ENCODE peak calls at places on chromosome 12, in five cellular contexts. V, O, Q, T and M are unnamed samples.

GRCh38 chr12:65854629-65855028 is 30.3 kb downstream of the HMGA2 start:
- DNase-seq in V (no peak), O (no peak), Q (no peak), T (no peak), M (no peak)

GRCh38 chr12:22377731-22378496 is 43.4 kb upstream of the ST8SIA1 start:
- DNase-seq in V (peak; percentile 54), O (no peak), Q (no peak), T (no peak), M (no peak)

GRCh38 chr12:7937867-7938506 is 2.0 kb upstream of the SLC2A3 start:
- DNase-seq in V (peak; percentile 47), O (no peak), Q (no peak), T (no peak), M (no peak)

GRCh38 chr12:123917337-123917850 is 55.2 kb downstream of the CCDC92 start:
- DNase-seq in V (no peak), O (no peak), Q (no peak), T (no peak), M (no peak)

GRCh38 chr12:103783744-103784664 is 57.0 kb downstream of the NT5DC3 start:
- DNase-seq in V (no peak), O (no peak), Q (no peak), T (no peak), M (no peak)

GRCh38 chr12:106109168-106109910 is 29.4 kb downstream of the NUAK1 start:
- DNase-seq in V (peak; percentile 62), O (no peak), Q (no peak), T (no peak), M (no peak)

GRCh38 chr12:99521664-99522063 is 125.9 kb upstream of the GARIN6 start:
- DNase-seq in V (no peak), O (no peak), Q (no peak), T (no peak), M (no peak)

GRCh38 chr12:44405267-44405666 is 470.8 kb downstream of the NELL2 start:
- DNase-seq in V (no peak), O (peak; percentile 34), Q (no peak), T (no peak), M (no peak)

GRCh38 chr12:68530965-68531364 is 79.7 kb upstream of the RAP1B start:
- DNase-seq in V (peak; percentile 83), O (no peak), Q (peak; percentile 4), T (no peak), M (no peak)

GRCh38 chr12:27785882-27786570 is 6.0 kb upstream of the MANSC4 start:
- DNase-seq in V (peak; percentile 59), O (no peak), Q (no peak), T (no peak), M (no peak)

GRCh38 chr12:3447318-3447717 is 43.7 kb upstream of the PRMT8 start:
- DNase-seq in V (no peak), O (no peak), Q (no peak), T (no peak), M (no peak)

GRCh38 chr12:3199551-3200031 is 122.4 kb downstream of the TSPAN9 start:
- DNase-seq in V (peak; percentile 50), O (peak; percentile 69), Q (no peak), T (no peak), M (no peak)

GRCh38 chr12:64691793-64692583 is 67.2 kb downstream of the GNS start:
- DNase-seq in V (no peak), O (peak; percentile 51), Q (no peak), T (no peak), M (no peak)

GRCh38 chr12:93300611-93301021 is 77.1 kb upstream of the NUDT4 start:
- DNase-seq in V (no peak), O (no peak), Q (no peak), T (no peak), M (no peak)

GRCh38 chr12:3480744-3481143 is 10.3 kb upstream of the PRMT8 start:
- DNase-seq in V (no peak), O (no peak), Q (no peak), T (no peak), M (no peak)

GRCh38 chr12:84172823-84173424 is 739.7 kb downstream of the SLC6A15 start:
- DNase-seq in V (no peak), O (no peak), Q (no peak), T (no peak), M (no peak)

GRCh38 chr12:32336261-32336660 is 63.1 kb upstream of the FGD4 start:
- DNase-seq in V (no peak), O (no peak), Q (no peak), T (no peak), M (no peak)

GRCh38 chr12:27333311-27334009 is 824 bp downstream of the BMAL2 start:
- DNase-seq in V (no peak), O (peak; percentile 43), Q (no peak), T (peak; percentile 22), M (no peak)

GRCh38 chr12:123267991-123268843 is 3.4 kb downstream of the CDK2AP1 start:
- DNase-seq in V (no peak), O (no peak), Q (no peak), T (no peak), M (no peak)

GRCh38 chr12:90618606-90619005 is 336.4 kb downstream of the CCER1 start:
- DNase-seq in V (no peak), O (no peak), Q (no peak), T (no peak), M (no peak)

GRCh38 chr12:55930771-55931316 is at the start of gene DGKA:
- DNase-seq in V (peak; percentile 84), O (peak; percentile 52), Q (no peak), T (peak; percentile 78), M (no peak)

GRCh38 chr12:26317942-26318565 is 122.7 kb downstream of the SSPN start:
- DNase-seq in V (peak; percentile 47), O (no peak), Q (no peak), T (no peak), M (no peak)

GRCh38 chr12:24244801-24245200 is 295.3 kb upstream of the SOX5 start:
- DNase-seq in V (no peak), O (no peak), Q (no peak), T (no peak), M (no peak)

GRCh38 chr12:12890492-12890814 is 909 bp upstream of the GPRC5A start:
- DNase-seq in V (peak; percentile 43), O (no peak), Q (no peak), T (no peak), M (no peak)

GRCh38 chr12:75721231-75721641 is 209.8 kb upstream of the KRR1 start:
- DNase-seq in V (peak; percentile 41), O (no peak), Q (no peak), T (no peak), M (no peak)

GRCh38 chr12:84397846-84398245 is 514.8 kb downstream of the SLC6A15 start:
- DNase-seq in V (no peak), O (no peak), Q (no peak), T (no peak), M (no peak)

GRCh38 chr12:15608931-15609330 is 180.3 kb downstream of the EPS8 start:
- DNase-seq in V (no peak), O (no peak), Q (no peak), T (no peak), M (no peak)

GRCh38 chr12:27999521-27999920 is 27.0 kb upstream of the PTHLH start:
- DNase-seq in V (peak; percentile 51), O (no peak), Q (no peak), T (no peak), M (no peak)

GRCh38 chr12:1474059-1474537 is 120.3 kb downstream of the FBXL14 start:
- DNase-seq in V (peak; percentile 86), O (no peak), Q (peak; percentile 36), T (no peak), M (no peak)

GRCh38 chr12:104520242-104520900 is 63.6 kb downstream of the CHST11 start:
- DNase-seq in V (no peak), O (no peak), Q (no peak), T (no peak), M (no peak)

GRCh38 chr12:28844718-28845117 is 304.4 kb upstream of the FAR2 start:
- DNase-seq in V (no peak), O (no peak), Q (no peak), T (no peak), M (no peak)

GRCh38 chr12:11779286-11779685 is 129.8 kb downstream of the ETV6 start:
- DNase-seq in V (peak; percentile 85), O (no peak), Q (no peak), T (no peak), M (no peak)

GRCh38 chr12:50764861-50765324 is 992 bp downstream of the ATF1 start:
- DNase-seq in V (peak; percentile 48), O (no peak), Q (no peak), T (peak; percentile 62), M (peak; percentile 93)

GRCh38 chr12:123761841-123762714 is at the start of gene DNAH10:
- DNase-seq in V (peak; percentile 29), O (peak; percentile 92), Q (no peak), T (peak; percentile 32), M (no peak)

GRCh38 chr12:65885312-65885711 is 61.0 kb downstream of the HMGA2 start:
- DNase-seq in V (peak; percentile 48), O (no peak), Q (no peak), T (no peak), M (no peak)

GRCh38 chr12:78085562-78086182 is 255.0 kb downstream of the NAV3 start:
- DNase-seq in V (peak; percentile 49), O (no peak), Q (no peak), T (no peak), M (no peak)

GRCh38 chr12:78086553-78087362 is 256.1 kb downstream of the NAV3 start:
- DNase-seq in V (no peak), O (no peak), Q (no peak), T (no peak), M (no peak)

GRCh38 chr12:78087363-78087675 is 256.6 kb downstream of the NAV3 start:
- DNase-seq in V (no peak), O (no peak), Q (no peak), T (no peak), M (no peak)

GRCh38 chr12:78088391-78088832 is 257.7 kb downstream of the NAV3 start:
- DNase-seq in V (peak; percentile 30), O (no peak), Q (no peak), T (no peak), M (no peak)
- H3K4me3 ChIP-seq in V (no peak overlapping the region), O (no peak overlapping the region), Q (peak overlapping the region; percentile 16), T (no peak overlapping the region), M (peak overlapping the region; percentile 33)

GRCh38 chr12:118140825-118141224 is 4.9 kb downstream of the PEBP1 start:
- DNase-seq in V (no peak), O (no peak), Q (no peak), T (no peak), M (no peak)
- H3K36me3 ChIP-seq in V (peaks cover 37% of the 10 kb centered on the region), O (peaks cover 7% of the 10 kb centered on the region), Q (peaks cover 52% of the 10 kb centered on the region), T (peaks cover 35% of the 10 kb centered on the region), M (no peaks in the 10 kb centered on the region)

GRCh38 chr12:54133663-54134375 is 55.0 kb downstream of the SMUG1 start:
- DNase-seq in V (no peak), O (peak; percentile 62), Q (no peak), T (no peak), M (no peak)

GRCh38 chr12:54135621-54136027 is 53.2 kb downstream of the SMUG1 start:
- DNase-seq in V (no peak), O (peak; percentile 87), Q (no peak), T (no peak), M (no peak)

GRCh38 chr12:54132979-54133378 is 55.8 kb downstream of the SMUG1 start:
- DNase-seq in V (no peak), O (no peak), Q (no peak), T (no peak), M (no peak)

GRCh38 chr12:54134850-54135249 is 53.9 kb downstream of the SMUG1 start:
- DNase-seq in V (no peak), O (no peak), Q (no peak), T (no peak), M (no peak)

GRCh38 chr12:54134395-54134794 is 54.4 kb downstream of the SMUG1 start:
- DNase-seq in V (no peak), O (no peak), Q (no peak), T (no peak), M (no peak)
- H3K4me3 ChIP-seq in V (no peak overlapping the region), O (no peak overlapping the region), Q (no peak overlapping the region), T (no peak overlapping the region), M (no peak overlapping the region)

GRCh38 chr12:57491393-57492280 is 3.8 kb downstream of the MARS1 start:
- DNase-seq in V (no peak), O (no peak), Q (no peak), T (no peak), M (no peak)
- H3K36me3 ChIP-seq in V (peaks cover 19% of the 10 kb centered on the region), O (peaks cover 11% of the 10 kb centered on the region), Q (peaks cover 33% of the 10 kb centered on the region), T (peaks cover 18% of the 10 kb centered on the region), M (no peaks in the 10 kb centered on the region)